ENCODE peak calls at places on chromosome 22, in eight cellular contexts. K is retinal pigment epithelial cell, G is uterus, B is fibroblast of mammary gland, C is WTC11, D is fibroblast of the aortic adventitia, V is MM.1S, Z is HepG2. N is an unnamed sample.

GRCh38 chr22:21928048-21928447 is 24.6 kb downstream of the PPM1F start:
- DNase-seq in K (no peak), G (no peak), B (no peak), C (no peak), D (no peak), V (no peak), Z (no peak), N (no peak)

GRCh38 chr22:44304354-44304753 is 8.4 kb downstream of the SHISAL1 start:
- DNase-seq in K (peak), G (peak), B (peak), C (no peak), D (peak), V (no peak), Z (no peak), N (peak)

GRCh38 chr22:39935116-39935515 is 25.1 kb upstream of the TMA7B start:
- DNase-seq in K (no peak), G (no peak), B (no peak), C (no peak), D (no peak), V (no peak), Z (no peak), N (no peak)

GRCh38 chr22:45240137-45240809 is 421 bp downstream of the KIAA0930 start:
- DNase-seq in K (no peak), G (no peak), B (no peak), C (no peak), D (peak), V (no peak), Z (no peak), N (no peak)

GRCh38 chr22:37681001-37681424 is 5.1 kb upstream of the NOL12 start:
- DNase-seq in K (no peak), G (no peak), B (peak), C (no peak), D (peak), V (no peak), Z (no peak), N (peak)

GRCh38 chr22:36384766-36385400 is 2.9 kb downstream of the MYH9 start:
- DNase-seq in K (no peak), G (no peak), B (no peak), C (peak), D (peak), V (peak), Z (no peak), N (no peak)

GRCh38 chr22:46008291-46008690 is 31.3 kb upstream of the WNT7B start:
- DNase-seq in K (no peak), G (no peak), B (no peak), C (no peak), D (peak), V (no peak), Z (no peak), N (peak)

GRCh38 chr22:25582946-25583345 is 18.5 kb downstream of the GRK3 start:
- DNase-seq in K (no peak), G (no peak), B (peak), C (no peak), D (peak), V (no peak), Z (peak), N (peak)

GRCh38 chr22:24601217-24602104 is 1.5 kb upstream of the GGT1 start:
- DNase-seq in K (no peak), G (no peak), B (no peak), C (no peak), D (no peak), V (peak), Z (peak), N (no peak)

GRCh38 chr22:42217752-42218280 is 52.6 kb downstream of the TCF20 start:
- DNase-seq in K (peak), G (no peak), B (peak), C (no peak), D (no peak), V (no peak), Z (no peak), N (no peak)

GRCh38 chr22:17970205-17970708 is 54.1 kb downstream of the MICAL3 start:
- DNase-seq in K (no peak), G (no peak), B (peak), C (no peak), D (no peak), V (no peak), Z (no peak), N (no peak)

GRCh38 chr22:44221710-44222475 is 41.2 kb downstream of the PARVG start:
- DNase-seq in K (no peak), G (no peak), B (no peak), C (no peak), D (no peak), V (no peak), Z (no peak), N (no peak)

GRCh38 chr22:19325296-19325950 is 33.9 kb upstream of the CLTCL1 start:
- DNase-seq in K (no peak), G (no peak), B (peak), C (no peak), D (peak), V (no peak), Z (no peak), N (peak)

GRCh38 chr22:28430656-28431055 is 249.0 kb downstream of the TTC28 start:
- DNase-seq in K (no peak), G (no peak), B (no peak), C (no peak), D (peak), V (no peak), Z (no peak), N (peak)

GRCh38 chr22:43128116-43128515 is 15.1 kb downstream of the MCAT start:
- DNase-seq in K (no peak), G (no peak), B (no peak), C (no peak), D (no peak), V (no peak), Z (no peak), N (no peak)

GRCh38 chr22:17205432-17205831 is 13.8 kb downstream of the ADA2 start:
- DNase-seq in K (no peak), G (no peak), B (no peak), C (no peak), D (no peak), V (peak), Z (no peak), N (no peak)

GRCh38 chr22:38009000-38009806 is 24.8 kb upstream of the SOX10 start:
- DNase-seq in K (no peak), G (no peak), B (no peak), C (no peak), D (no peak), V (no peak), Z (no peak), N (no peak)

GRCh38 chr22:49053574-49053973 is 774.1 kb downstream of the BRD1 start:
- DNase-seq in K (no peak), G (no peak), B (no peak), C (no peak), D (no peak), V (no peak), Z (no peak), N (no peak)

GRCh38 chr22:24965822-24966626 is 13.5 kb downstream of the KIAA1671 start:
- DNase-seq in K (no peak), G (no peak), B (no peak), C (no peak), D (no peak), V (peak), Z (peak), N (no peak)

GRCh38 chr22:37931893-37932389 is 21.5 kb downstream of the C22orf23 start:
- DNase-seq in K (no peak), G (no peak), B (no peak), C (no peak), D (no peak), V (no peak), Z (no peak), N (no peak)

GRCh38 chr22:47168900-47169800 is 406.7 kb downstream of the TBC1D22A start:
- DNase-seq in K (no peak), G (peak), B (peak), C (peak), D (peak), V (no peak), Z (peak), N (no peak)

GRCh38 chr22:17726561-17727243 is 47.6 kb downstream of the BID start:
- DNase-seq in K (no peak), G (no peak), B (no peak), C (no peak), D (no peak), V (no peak), Z (no peak), N (peak)

GRCh38 chr22:26835929-26836528 is 178.6 kb downstream of the MIAT start:
- DNase-seq in K (no peak), G (no peak), B (peak), C (peak), D (peak), V (peak), Z (peak), N (peak)

GRCh38 chr22:49638788-49639187 is 188.9 kb downstream of the BRD1 start:
- DNase-seq in K (no peak), G (no peak), B (peak), C (no peak), D (no peak), V (no peak), Z (peak), N (no peak)

GRCh38 chr22:26979294-26979693 is 321.9 kb downstream of the MIAT start:
- DNase-seq in K (no peak), G (no peak), B (no peak), C (peak), D (no peak), V (no peak), Z (no peak), N (no peak)